ENCODE peak calls at places on chromosomes 12 and 14, in four cellular contexts. A is glomerular endothelial cell, K is GM23248, I is PC-9. V is an unnamed sample.

GRCh38 chr14:55092326-55092725 is 36.7 kb upstream of the LGALS3 start:
- DNase-seq in K (peak), A (no peak), I (no peak), V (no peak)

GRCh38 chr12:105676694-105677093 is 346.2 kb downstream of the C12orf75 start:
- DNase-seq in A (no peak), K (no peak), I (peak), V (no peak)

GRCh38 chr12:68342966-68343365 is 10.8 kb upstream of the MDM1 start:
- DNase-seq in K (no peak), A (no peak), I (no peak), V (no peak)

GRCh38 chr12:85007836-85008235 is 28.2 kb downstream of the TSPAN19 start:
- DNase-seq in A (no peak), I (no peak), K (peak), V (no peak)

GRCh38 chr12:48388430-48388829 is 37.7 kb upstream of the ZNF641 start:
- DNase-seq in I (no peak), A (no peak), K (peak), V (no peak)

GRCh38 chr12:32921397-32921796 is 24.8 kb upstream of the PKP2 start:
- DNase-seq in A (no peak), I (peak), K (peak), V (no peak)

GRCh38 chr12:89363084-89363483 is 10.8 kb upstream of the DUSP6 start:
- DNase-seq in K (no peak), A (no peak), I (no peak), V (no peak)

GRCh38 chr12:19031032-19031431 is 98.5 kb upstream of the PLEKHA5 start:
- DNase-seq in A (no peak), K (peak), I (peak), V (peak)

GRCh38 chr12:46524778-46525177 is 152.2 kb upstream of the SLC38A2 start:
- DNase-seq in A (no peak), I (no peak), K (peak), V (no peak)

GRCh38 chr12:114679452-114679875 is 4.5 kb downstream of the TBX3 start:
- DNase-seq in I (no peak), A (no peak), K (peak), V (no peak)

GRCh38 chr12:32895688-32896437 is 714 bp downstream of the PKP2 start:
- DNase-seq in A (no peak), K (no peak), I (no peak), V (no peak)